ENCODE peak calls at places on chromosomes 13 and 19, in four cellular contexts. J is neuronal stem cell, L is H1, D is H9. U is an unnamed sample.

GRCh38 chr19:49533551-49534488 is 6.0 kb downstream of the RCN3 start:
- DNase-seq in J (peak; percentile 71), L (peak; percentile 96), D (peak; percentile 79), U (peak; percentile 63)

GRCh38 chr13:49536144-49536873 is 40.6 kb downstream of the PHF11 start:
- DNase-seq in J (no peak), L (no peak), D (no peak), U (no peak)

GRCh38 chr19:5038631-5039271 is 69.8 kb downstream of the KDM4B start:
- DNase-seq in J (no peak), D (peak; percentile 56), L (peak; percentile 62), U (no peak)

GRCh38 chr13:95643814-95644598 is 500 bp downstream of the DZIP1 start:
- DNase-seq in J (no peak), L (peak; percentile 88), D (peak; percentile 61), U (no peak)

GRCh38 chr19:19670070-19670551 is 1.5 kb downstream of the ZNF101 start:
- DNase-seq in L (peak; percentile 65), J (no peak), D (peak; percentile 61), U (peak; percentile 69)

GRCh38 chr13:23488442-23488841 is 54.9 kb upstream of the SACS start:
- DNase-seq in D (no peak), L (no peak), J (no peak), U (peak; percentile 66)

GRCh38 chr19:13938361-13939027 is at the start of gene PODNL1:
- DNase-seq in J (no peak), L (no peak), D (no peak), U (no peak)

GRCh38 chr19:50414850-50415660 is 3.7 kb upstream of the SPIB start:
- DNase-seq in D (peak; percentile 92), L (peak; percentile 98), J (peak; percentile 62), U (peak; percentile 42)

GRCh38 chr13:98813993-98814392 is 61.5 kb upstream of the SLC15A1 start:
- DNase-seq in J (no peak), D (no peak), L (no peak), U (no peak)

GRCh38 chr13:41694902-41695301 is 237.6 kb downstream of the RGCC start:
- DNase-seq in D (no peak), L (no peak), J (no peak), U (peak; percentile 37)

GRCh38 chr13:25114220-25114619 is 18.3 kb downstream of the PABPC3 start:
- DNase-seq in L (peak; percentile 87), J (peak; percentile 66), D (peak; percentile 87), U (peak; percentile 74)

GRCh38 chr19:21023901-21024300 is 3.4 kb downstream of the ZNF430 start:
- DNase-seq in J (no peak), L (no peak), D (no peak), U (no peak)

GRCh38 chr13:99895428-99895998 is 76.1 kb downstream of the ZIC5 start:
- DNase-seq in D (no peak), J (no peak), L (no peak), U (no peak)

GRCh38 chr19:52946322-52947310 is 16.1 kb downstream of the ZNF816 start:
- DNase-seq in J (no peak), D (peak; percentile 99), L (peak; percentile 96), U (peak; percentile 89)

GRCh38 chr13:22238269-22238668 is 567.4 kb downstream of the FGF9 start:
- DNase-seq in D (no peak), J (no peak), L (no peak), U (no peak)

GRCh38 chr13:50915562-50915961 is 6.0 kb downstream of the RNASEH2B start:
- DNase-seq in D (no peak), L (no peak), J (no peak), U (no peak)

DNA sequence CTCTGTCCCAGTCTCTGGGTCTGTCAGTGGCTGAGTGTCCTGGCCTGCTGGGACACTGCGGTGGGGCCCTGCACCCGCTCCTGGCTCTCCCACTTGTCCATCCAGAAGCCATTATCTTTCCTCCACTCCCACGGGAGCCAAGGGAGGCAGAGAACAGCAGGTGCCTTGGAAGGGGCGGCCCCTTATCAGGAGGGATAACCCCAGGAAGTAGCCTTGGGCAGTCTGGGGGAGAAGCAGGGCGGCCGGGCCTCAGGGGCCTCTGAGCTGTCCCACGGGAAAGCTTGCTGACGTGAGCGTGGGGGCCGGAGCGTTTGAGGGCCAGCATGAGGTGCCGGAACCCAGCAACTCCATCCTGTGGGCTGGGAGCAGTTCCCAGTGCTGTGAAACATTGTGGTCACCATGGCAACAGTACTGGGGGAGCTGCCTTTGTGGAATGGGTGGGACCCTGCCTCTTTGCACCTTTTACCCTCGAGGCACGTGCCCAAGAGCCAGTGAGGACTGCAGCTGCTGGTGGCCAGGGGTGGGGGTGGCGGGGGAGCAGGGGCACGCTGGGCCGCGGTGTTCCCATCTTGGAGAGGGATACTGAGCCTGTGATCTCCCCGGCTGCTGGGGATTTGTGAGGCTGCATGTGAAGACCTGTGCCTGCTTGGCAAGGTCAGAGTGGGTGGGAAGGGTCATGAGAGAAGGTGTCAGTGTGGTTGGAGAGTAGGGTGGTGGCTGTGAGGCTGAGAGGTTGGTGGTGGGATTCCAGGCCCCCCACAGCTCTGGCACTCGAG is 20.9 kb downstream of the KLHL26 start:
- DNase-seq in D (peak; percentile 52), J (peak; percentile 51), L (no peak), U (no peak)
- H2AK5ac ChIP-seq in D (no peak overlapping the region), J (peak overlapping the region; percentile 53), L (no peak overlapping the region), U (no peak overlapping the region)

GRCh38 chr19:15200575-15201364 is at the start of gene NOTCH3:
- DNase-seq in L (peak; percentile 77), D (peak; percentile 51), J (peak; percentile 51), U (no peak)
- H3K18ac ChIP-seq in L (peak within 1 kb of the TSS; percentile 48), D (no peak within 1 kb of the TSS), J (peak within 1 kb of the TSS; percentile 96), U (peak within 1 kb of the TSS; percentile 91)

DNA sequence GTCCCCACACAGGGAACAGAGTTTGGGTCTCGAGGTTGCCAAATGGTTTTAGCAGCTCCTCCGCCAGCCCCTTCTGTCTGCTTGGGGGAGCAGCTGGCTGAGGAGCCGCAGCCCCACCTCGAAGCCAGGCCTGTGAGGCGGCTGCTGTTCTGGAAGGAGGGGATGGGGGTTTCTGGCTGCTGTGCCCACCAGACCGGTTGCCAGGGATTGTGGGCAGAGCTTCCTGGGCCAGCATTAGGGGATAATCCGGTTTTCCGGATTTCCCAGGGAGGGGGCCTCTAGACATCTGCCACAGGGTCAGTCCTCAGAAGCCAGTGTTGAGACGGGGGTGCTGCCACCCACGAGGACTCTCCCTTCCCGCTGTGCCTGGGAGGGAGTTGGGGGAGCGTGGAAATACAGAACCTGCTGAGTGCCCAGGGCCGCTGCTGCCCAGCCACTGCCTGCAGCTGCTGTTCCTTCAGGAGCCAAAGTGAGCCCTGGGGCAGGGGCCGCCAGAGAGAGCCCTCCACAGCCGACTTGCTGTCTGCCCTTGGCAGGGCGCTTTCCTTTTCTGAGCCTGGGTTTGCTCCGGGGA is 2.0 kb downstream of the CDC34 start:
- DNase-seq in D (no peak), L (no peak), J (no peak), U (peak; percentile 33)
- H2AK5ac ChIP-seq in D (no peak overlapping the region), L (no peak overlapping the region), J (peak overlapping the region; percentile 83), U (peak overlapping the region; percentile 25)

DNA sequence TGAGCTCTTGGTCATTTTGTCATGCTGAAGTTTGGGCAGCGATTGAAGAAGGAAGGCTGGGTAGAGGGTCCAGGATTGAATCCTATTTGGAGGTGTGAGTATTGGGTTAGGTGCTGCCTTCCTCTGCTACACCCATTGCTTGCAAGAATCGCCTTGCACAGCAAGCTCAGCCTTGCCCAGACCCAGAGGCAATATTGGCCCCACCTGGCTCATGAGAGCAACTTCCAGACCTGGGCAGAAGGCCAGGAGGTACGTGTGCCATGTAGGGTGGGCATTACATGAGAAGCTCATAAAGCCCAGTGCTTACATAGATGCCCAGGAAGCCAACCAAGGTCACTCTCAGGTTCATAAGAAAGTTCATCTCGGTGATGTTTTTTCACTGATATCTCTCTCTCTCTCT is 718.0 kb downstream of the EFNB2 start:
- DNase-seq in D (no peak), L (no peak), J (no peak), U (no peak)
- H3K18ac ChIP-seq in D (no peak overlapping the region), L (no peak overlapping the region), J (no peak overlapping the region), U (no peak overlapping the region)

DNA sequence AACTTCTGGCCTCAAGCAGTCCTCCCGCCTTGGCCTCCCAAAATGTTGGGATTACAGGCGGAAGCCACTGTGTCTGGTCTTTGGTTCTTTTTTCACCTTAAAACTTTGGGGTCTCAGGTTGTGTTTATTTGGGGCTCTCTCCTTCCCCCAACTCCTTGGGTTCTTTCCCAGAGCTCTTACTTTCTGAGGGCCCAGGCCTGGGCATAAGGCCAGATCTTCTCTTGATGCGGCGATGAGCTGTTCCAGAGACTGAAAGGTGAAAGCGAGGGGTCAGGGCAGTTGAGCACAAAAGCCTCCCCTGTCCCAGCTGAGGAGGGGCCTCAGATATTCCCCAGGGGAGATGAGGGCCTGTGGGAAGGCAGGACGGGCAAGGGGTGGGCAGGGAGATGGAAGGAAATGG is 7.1 kb downstream of the POLR1G start:
- DNase-seq in J (no peak), D (no peak), L (no peak), U (no peak)
- H2AK5ac ChIP-seq in J (no peak overlapping the region), D (no peak overlapping the region), L (no peak overlapping the region), U (no peak overlapping the region)

DNA sequence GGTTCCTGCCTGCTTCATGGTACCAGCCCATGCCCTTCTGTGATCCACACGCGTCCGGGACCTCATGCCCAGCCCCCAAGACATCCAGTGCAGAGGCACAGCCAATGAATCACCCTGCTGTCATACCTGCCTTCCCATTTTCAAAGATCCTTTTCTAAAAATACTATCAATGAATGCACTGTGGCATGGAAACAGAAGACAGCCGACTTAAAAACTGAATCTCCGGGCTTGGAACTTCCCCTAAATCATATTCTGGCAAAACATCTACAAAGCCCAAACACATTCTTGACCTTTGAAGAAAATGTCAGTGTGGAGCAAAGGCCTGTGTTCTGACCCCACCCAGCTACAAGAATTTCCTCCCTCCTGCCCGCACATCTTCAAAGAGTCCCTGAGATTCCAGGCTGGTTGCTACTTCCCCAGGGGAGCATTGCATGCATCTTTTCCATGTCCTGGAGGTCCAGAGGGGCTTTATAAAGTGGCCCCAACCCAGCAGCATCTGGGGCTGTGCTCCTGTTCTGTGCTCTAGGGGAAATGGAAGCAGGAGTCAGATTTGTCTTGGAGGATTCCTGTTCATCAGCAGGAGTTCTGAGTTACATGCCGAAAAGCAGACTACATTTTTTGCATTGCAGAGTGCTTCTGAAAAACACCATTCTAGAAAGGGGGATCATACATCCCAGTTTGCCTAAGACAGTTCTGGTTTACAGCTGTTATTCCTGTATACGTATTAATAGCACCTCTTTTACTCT is 135.2 kb downstream of the USP12 start:
- DNase-seq in J (no peak), D (peak; percentile 23), L (no peak), U (peak; percentile 69)
- H3K18ac ChIP-seq in J (no peak overlapping the region), D (no peak overlapping the region), L (no peak overlapping the region), U (peak overlapping the region; percentile 5)

U was measured in trophoblast cell.